ENCODE peak calls at places on chromosomes 1 and 21, in nine cellular contexts. U is GM12878, X is psoas muscle, L is pancreas, Y is uterus, S is heart right ventricle, V is H9, A is kidney, N is cardiac muscle cell. R is an unnamed sample.
A peak's percentile ranks its signal among the peaks of the same experiment; 100 is the strongest.

GRCh38 chr1:26358411-26359384 is 4.8 kb upstream of the CRYBG2 start:
- DNase-seq in A (no peak), U (no peak), V (peak; percentile 60), N (no peak), S (no peak), X (no peak), Y (no peak), L (no peak), R (no peak)

GRCh38 chr21:45579383-45580180 is 37.3 kb upstream of the SLC19A1 start:
- DNase-seq in V (no peak), X (no peak), U (no peak), L (peak; percentile 51), S (no peak), A (peak; percentile 65), N (no peak), Y (no peak), R (no peak)

GRCh38 chr1:40627987-40628902 is 37.2 kb downstream of the RIMS3 start:
- DNase-seq in X (no peak), N (no peak), V (no peak), Y (no peak), U (peak; percentile 88), L (no peak), A (no peak), S (no peak), R (no peak)

GRCh38 chr1:66521736-66522365 is 12.1 kb upstream of the SGIP1 start:
- DNase-seq in L (no peak), A (no peak), U (no peak), Y (no peak), N (peak; percentile 81), X (no peak), V (no peak), S (no peak), R (no peak)

GRCh38 chr1:41322835-41323234 is 38.4 kb upstream of the FOXO6 start:
- DNase-seq in Y (no peak), S (peak; percentile 27), X (peak; percentile 83), V (peak; percentile 79), N (peak; percentile 50), U (no peak), L (no peak), A (no peak), R (no peak)

GRCh38 chr1:231699769-231700168 is 73.2 kb downstream of the DISC1 start:
- DNase-seq in S (no peak), Y (no peak), U (no peak), V (no peak), L (no peak), N (peak; percentile 12), A (no peak), X (no peak), R (no peak)

GRCh38 chr1:20469406-20470076 is 16.5 kb downstream of the CAMK2N1 start:
- DNase-seq in X (no peak), Y (no peak), L (no peak), S (no peak), U (no peak), A (no peak), N (no peak), V (no peak), R (no peak)

GRCh38 chr1:47638240-47638639 is 200.4 kb downstream of the FOXD2 start:
- DNase-seq in L (no peak), V (no peak), S (no peak), X (no peak), A (no peak), Y (no peak), N (no peak), U (no peak), R (no peak)

GRCh38 chr1:17297991-17298390 is 10.0 kb upstream of the PADI4 start:
- DNase-seq in L (no peak), A (no peak), X (no peak), Y (no peak), N (no peak), U (no peak), V (no peak), S (no peak), R (no peak)

GRCh38 chr21:21000576-21001175 is 2.5 kb downstream of the NCAM2 start:
- DNase-seq in U (no peak), S (no peak), X (no peak), N (no peak), Y (no peak), L (no peak), V (no peak), A (no peak), R (no peak)

GRCh38 chr1:118151312-118151937 is 33.6 kb downstream of the SPAG17 start:
- DNase-seq in L (peak; percentile 64), V (peak; percentile 46), X (peak; percentile 57), S (peak; percentile 23), A (no peak), N (peak; percentile 78), Y (no peak), U (peak; percentile 8), R (no peak)

DNA sequence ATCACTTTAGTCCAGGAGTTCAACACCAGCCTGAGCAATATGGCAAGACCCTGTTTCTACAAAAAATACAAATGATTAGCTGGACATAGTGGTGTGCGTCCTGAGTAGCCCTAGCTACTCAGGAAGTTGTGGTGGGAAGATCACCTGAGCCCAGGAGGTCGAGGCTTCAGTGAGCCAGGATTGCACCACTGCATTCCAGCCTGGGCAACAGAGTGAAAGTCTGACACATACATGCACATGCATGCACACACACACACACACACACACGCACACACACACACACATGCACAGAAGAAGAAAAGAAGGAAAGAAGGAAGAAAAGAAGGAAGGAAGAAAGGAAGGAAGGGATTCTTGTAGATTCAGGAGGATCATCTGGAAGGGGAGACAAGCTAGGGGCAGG is 104.4 kb upstream of the USP25 start:
- DNase-seq in L (no peak), A (no peak), S (no peak), Y (no peak), X (no peak), N (no peak), V (no peak), U (no peak), R (no peak)
- H3K27ac ChIP-seq in L (no peak overlapping the region), A (no peak overlapping the region), S (no peak overlapping the region), Y (no peak overlapping the region), X (no peak overlapping the region), N (no peak overlapping the region), V (no peak overlapping the region), U (no peak overlapping the region), R (no peak overlapping the region)

DNA sequence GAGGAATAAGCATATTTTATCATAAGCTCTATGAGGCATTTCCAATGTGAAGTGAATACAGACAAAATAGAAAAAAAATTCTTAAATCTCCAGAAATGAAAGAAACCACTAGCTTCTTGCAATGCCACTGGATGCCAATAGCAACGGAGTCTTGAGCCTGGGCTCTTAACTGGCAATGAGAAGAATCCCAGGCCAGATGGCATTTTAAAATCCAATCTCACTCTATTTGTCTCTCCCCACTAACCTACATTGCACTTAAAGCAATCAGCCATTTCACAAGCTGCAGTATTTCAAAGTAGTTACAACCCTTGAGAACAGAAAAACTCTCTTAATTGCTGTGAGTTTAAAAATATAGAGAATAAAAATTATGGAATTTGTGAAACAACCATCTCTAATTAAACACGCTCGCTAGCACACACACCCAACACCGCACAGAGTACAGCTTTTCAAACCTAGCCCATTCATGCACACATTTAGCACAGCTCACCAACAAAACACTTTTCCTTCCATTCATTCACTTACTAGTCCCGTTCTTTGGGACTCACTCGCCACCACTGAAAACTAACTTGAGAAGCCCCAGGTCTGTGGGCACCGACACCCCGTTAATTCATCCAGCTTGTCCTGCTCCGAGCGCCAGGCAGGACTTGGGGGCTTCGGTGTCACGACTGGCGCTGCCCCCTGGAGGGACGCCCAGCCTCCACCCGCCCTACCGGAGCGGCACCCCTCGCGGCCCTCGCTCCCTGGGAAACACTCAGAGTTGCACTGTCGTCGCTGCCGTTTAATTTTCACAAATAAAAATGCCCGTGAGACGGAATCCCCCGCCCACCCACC is 1.1 kb downstream of the DDAH1 start:
- DNase-seq in Y (no peak), S (no peak), V (no peak), A (peak; percentile 78), L (no peak), N (peak; percentile 33), U (no peak), X (no peak), R (no peak)
- TF ChIP-seq CTCF in Y (no peak), S (no peak), V (no peak), A (no peak), L (no peak), N (no peak), U (no peak), X (no peak), R (no peak)

GRCh38 chr1:12433323-12434053 is 184.5 kb downstream of the DHRS3 start:
- DNase-seq in A (peak; percentile 83), N (peak; percentile 83), U (no peak), S (peak; percentile 67), X (peak; percentile 69), Y (peak; percentile 59), V (peak; percentile 33), L (peak; percentile 61), R (peak; percentile 28)

GRCh38 chr1:12435639-12436344 is 182.2 kb downstream of the DHRS3 start:
- DNase-seq in Y (no peak), N (peak; percentile 69), X (no peak), A (no peak), S (no peak), V (no peak), L (no peak), U (peak; percentile 85), R (no peak)

GRCh38 chr1:12432897-12433296 is 185.1 kb downstream of the DHRS3 start:
- DNase-seq in Y (no peak), L (no peak), S (no peak), N (no peak), U (no peak), A (no peak), V (no peak), X (no peak), R (no peak)

GRCh38 chr1:12434686-12435085 is 183.3 kb downstream of the DHRS3 start:
- DNase-seq in V (no peak), Y (no peak), S (no peak), U (no peak), X (no peak), A (no peak), N (peak; percentile 45), L (no peak), R (no peak)

DNA sequence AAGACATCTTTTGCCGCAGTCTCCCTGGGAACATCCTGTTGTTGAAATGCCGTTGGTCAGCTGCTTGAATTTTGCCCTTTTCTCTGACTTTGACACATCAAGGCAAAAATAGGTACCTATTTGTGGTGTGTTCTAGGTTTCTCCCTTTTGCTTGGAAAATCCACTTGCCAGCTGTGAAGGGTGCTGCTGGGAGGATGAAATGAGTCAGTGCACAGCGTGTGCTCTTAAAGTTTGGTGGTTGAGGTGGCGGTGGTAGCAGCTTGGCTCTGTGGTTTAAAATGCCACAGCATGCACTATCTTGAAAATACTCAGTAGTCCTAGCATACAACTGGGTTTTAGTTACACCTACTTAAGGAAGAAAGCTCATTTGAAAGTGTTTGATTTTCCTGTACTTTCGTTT is 183.8 kb downstream of the DHRS3 start:
- DNase-seq in V (no peak), A (no peak), Y (no peak), N (peak; percentile 72), U (peak; percentile 73), L (no peak), S (no peak), X (no peak), R (peak; percentile 44)
- H3K27ac ChIP-seq in V (no peak overlapping the region), A (peak overlapping the region; percentile 85), Y (peak overlapping the region; percentile 72), N (peak overlapping the region; percentile 32), U (no peak overlapping the region), L (peak overlapping the region; percentile 9), S (peak overlapping the region; percentile 82), X (peak overlapping the region; percentile 58), R (peak overlapping the region; percentile 57)

DNA sequence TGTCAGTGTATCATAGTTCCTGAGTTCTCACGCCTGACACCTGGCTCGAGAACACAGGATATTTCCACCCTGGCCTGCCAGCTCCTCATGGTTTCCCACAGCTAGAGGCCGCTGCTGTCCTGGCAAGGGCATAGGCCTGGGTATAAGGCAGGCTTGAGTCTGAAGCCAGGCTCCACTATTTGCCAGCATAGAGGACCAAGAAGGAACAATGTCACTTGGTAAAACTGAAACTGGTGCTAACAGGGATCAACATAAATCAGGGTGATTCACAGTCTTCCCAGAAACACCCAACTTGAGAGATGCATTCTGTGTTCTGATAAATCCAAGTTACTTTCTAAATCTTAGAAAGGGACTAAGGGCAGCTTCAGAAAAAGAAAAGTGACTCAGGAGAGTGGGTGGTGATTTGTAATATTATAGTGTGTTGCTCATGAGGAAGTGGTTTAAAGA is 6.9 kb upstream of the S100A2 start:
- DNase-seq in L (peak; percentile 81), X (peak; percentile 90), Y (peak; percentile 82), S (peak; percentile 83), U (peak; percentile 37), A (peak; percentile 91), N (peak; percentile 83), V (peak; percentile 81), R (peak; percentile 88)
- TF ChIP-seq CTCF in L (peak; percentile 69), X (peak; percentile 90), Y (peak; percentile 68), S (peak; percentile 80), U (peak; percentile 85), A (peak; percentile 94), N (peak; percentile 90), V (peak; percentile 83), R (peak; percentile 84)

R was measured in left lung.